ENCODE peak calls at places on chromosome 20, in ten cellular contexts. L is bronchial epithelial cell; D is aorta; C is stimulated activated CD4-positive, alpha-beta T cell treated with anti-CD3 and anti-CD28 coated beads, Interleukin-1b, Interleukin-23, amount 100 ng/mL, for 1 hour; K is EL; Y is fibroblast of mammary gland; T is T-helper 1 cell; G is astrocyte of the spinal cord; I is activated naive CD4-positive, alpha-beta T cell treated with anti-CD3 and anti-CD28 coated beads, Interleukin-2, amount 50 U/mL, for 72 hours; H is AG09319. S is an unnamed sample.

GRCh38 chr20:57716893-57717292 is 7.1 kb upstream of the PMEPA1 start:
- DNase-seq in L (no peak), D (no peak), C (no peak), K (no peak), Y (no peak), T (no peak), G (no peak), I (no peak), H (no peak), S (no peak)

GRCh38 chr20:63133481-63134091 is 82.3 kb downstream of the YTHDF1 start:
- DNase-seq in L (no peak), D (peak), C (no peak), K (no peak), Y (no peak), T (no peak), G (no peak), I (no peak), H (no peak), S (no peak)

GRCh38 chr20:45934046-45934586 is 367 bp upstream of the PCIF1 start:
- DNase-seq in L (no peak), D (peak), C (no peak), K (peak), Y (peak), T (peak), G (peak), I (no peak), H (no peak), S (no peak)

GRCh38 chr20:37480915-37481314 is 40.1 kb upstream of the NNAT start:
- DNase-seq in L (no peak), D (no peak), C (no peak), K (no peak), Y (no peak), T (no peak), G (no peak), I (no peak), H (no peak), S (no peak)

GRCh38 chr20:10910535-10911239 is 236.9 kb upstream of the JAG1 start:
- DNase-seq in L (no peak), D (no peak), C (no peak), K (no peak), Y (no peak), T (no peak), G (peak), I (no peak), H (no peak), S (no peak)

GRCh38 chr20:57714409-57715267 is 4.8 kb upstream of the PMEPA1 start:
- DNase-seq in L (peak), D (peak), C (no peak), K (peak), Y (peak), T (no peak), G (peak), I (no peak), H (peak), S (no peak)

GRCh38 chr20:40563296-40563950 is 125.6 kb downstream of the MAFB start:
- DNase-seq in L (peak), D (peak), C (no peak), K (peak), Y (peak), T (no peak), G (peak), I (no peak), H (no peak), S (no peak)

GRCh38 chr20:17558154-17558940 is 11.5 kb upstream of the DSTN start:
- DNase-seq in L (peak), D (peak), C (no peak), K (peak), Y (peak), T (no peak), G (peak), I (peak), H (peak), S (no peak)

GRCh38 chr20:19688031-19688806 is 69.8 kb upstream of the RIN2 start:
- DNase-seq in L (peak), D (peak), C (no peak), K (peak), Y (peak), T (no peak), G (peak), I (no peak), H (peak), S (no peak)

GRCh38 chr20:24339179-24339578 is 130.2 kb upstream of the SYNDIG1 start:
- DNase-seq in L (peak), D (no peak), C (no peak), K (peak), Y (no peak), T (no peak), G (peak), I (no peak), H (no peak), S (no peak)

GRCh38 chr20:2173186-2173585 is 71.6 kb downstream of the STK35 start:
- DNase-seq in L (no peak), D (no peak), C (no peak), K (no peak), Y (no peak), T (no peak), G (no peak), I (no peak), H (no peak), S (no peak)

GRCh38 chr20:25606094-25606640 is 17.6 kb downstream of the NANP start:
- DNase-seq in L (no peak), D (no peak), C (no peak), K (no peak), Y (no peak), T (no peak), G (no peak), I (no peak), H (no peak), S (no peak)

GRCh38 chr20:31505903-31506302 is 8.3 kb upstream of the HM13 start:
- DNase-seq in L (peak), D (no peak), C (no peak), K (no peak), Y (no peak), T (no peak), G (no peak), I (no peak), H (no peak), S (no peak)

GRCh38 chr20:59778615-59779200 is 154.7 kb downstream of the SYCP2 start:
- DNase-seq in L (no peak), D (no peak), C (no peak), K (no peak), Y (no peak), T (no peak), G (no peak), I (no peak), H (no peak), S (no peak)

GRCh38 chr20:57899554-57899953 is 189.7 kb upstream of the PMEPA1 start:
- DNase-seq in L (no peak), D (no peak), C (no peak), K (no peak), Y (no peak), T (no peak), G (no peak), I (no peak), H (no peak), S (no peak)

GRCh38 chr20:63775096-63775978 is 35.8 kb downstream of the SLC2A4RG start:
- DNase-seq in L (no peak), D (no peak), C (no peak), K (peak), Y (peak), T (no peak), G (peak), I (no peak), H (no peak), S (no peak)

GRCh38 chr20:50366270-50367103 is 143.7 kb upstream of the PTPN1 start:
- DNase-seq in L (peak), D (no peak), C (no peak), K (peak), Y (peak), T (peak), G (peak), I (no peak), H (peak), S (no peak)

GRCh38 chr20:48971956-48972355 is 50.4 kb downstream of the ARFGEF2 start:
- DNase-seq in L (no peak), D (no peak), C (no peak), K (no peak), Y (no peak), T (no peak), G (no peak), I (no peak), H (no peak), S (no peak)

GRCh38 chr20:10667077-10667401 is 6.8 kb downstream of the JAG1 start:
- DNase-seq in L (peak), D (peak), C (no peak), K (no peak), Y (no peak), T (no peak), G (no peak), I (no peak), H (no peak), S (no peak)

GRCh38 chr20:33732166-33732970 is 572 bp downstream of the ZNF341 start:
- DNase-seq in L (peak), D (peak), C (peak), K (no peak), Y (peak), T (peak), G (peak), I (peak), H (no peak), S (no peak)

S was measured in cerebellar nuclear complex.